ENCODE peak calls at places on chromosomes 6 and 20, in five cellular contexts. Q is SK-N-SH, S is left kidney, R is RCC 7860, V is NCI-H748 treated with DMSO at 0.1 percent for 48 hours. K is an unnamed sample.

GRCh38 chr6:130262008-130262407 is 39.3 kb upstream of the SAMD3 start:
- DNase-seq in Q (no peak), S (no peak), R (no peak), V (no peak), K (no peak)

GRCh38 chr20:12053348-12053747 is 135.7 kb downstream of the BTBD3 start:
- DNase-seq in Q (no peak), S (peak), R (no peak), V (no peak), K (no peak)

GRCh38 chr6:107806675-107807074 is 17.4 kb downstream of the SCML4 start:
- DNase-seq in Q (peak), S (no peak), R (no peak), V (peak), K (no peak)

GRCh38 chr6:31351734-31352496 is 5.1 kb downstream of the HLA-B start:
- DNase-seq in Q (no peak), S (no peak), R (no peak), V (no peak), K (no peak)

GRCh38 chr6:38058022-38058421 is 238.5 kb downstream of the ZFAND3 start:
- DNase-seq in Q (no peak), S (no peak), R (no peak), V (peak), K (peak)

GRCh38 chr6:9138856-9139426 is 703.6 kb upstream of the SLC35B3 start:
- DNase-seq in Q (no peak), S (no peak), R (no peak), V (no peak), K (no peak)

GRCh38 chr6:147278891-147279290 is 74.7 kb downstream of the STXBP5 start:
- DNase-seq in Q (no peak), S (no peak), R (no peak), V (no peak), K (no peak)

GRCh38 chr20:62032606-62033368 is 32.9 kb downstream of the TAF4 start:
- DNase-seq in Q (peak), S (no peak), R (no peak), V (no peak), K (no peak)

GRCh38 chr6:37074053-37074827 is 68.8 kb downstream of the FGD2 start:
- DNase-seq in Q (no peak), S (no peak), R (no peak), V (no peak), K (no peak)

GRCh38 chr6:119294984-119295383 is 54.6 kb downstream of the MAN1A1 start:
- DNase-seq in Q (no peak), S (no peak), R (no peak), V (no peak), K (no peak)

GRCh38 chr6:142845143-142845571 is 99.8 kb downstream of the HIVEP2 start:
- DNase-seq in Q (no peak), S (no peak), R (peak), V (no peak), K (no peak)

GRCh38 chr6:15956205-15957106 is 172.4 kb upstream of the MYLIP start:
- DNase-seq in Q (no peak), S (peak), R (no peak), V (peak), K (no peak)